ENCODE peak calls at places on chromosomes 16 and 17, in five cellular contexts. A, Z, I, U and J are unnamed samples.

GRCh38 chr17:46841561-46842379 is 9.6 kb upstream of the WNT9B start:
- DNase-seq in A (peak), Z (peak), I (no peak), U (peak), J (peak)

GRCh38 chr17:5873781-5874180 is 196.4 kb upstream of the WSCD1 start:
- DNase-seq in A (no peak), Z (no peak), I (no peak), U (no peak), J (no peak)

GRCh38 chr17:49146620-49147306 is 14.2 kb downstream of the B4GALNT2 start:
- DNase-seq in A (peak), Z (no peak), I (no peak), U (no peak), J (no peak)

GRCh38 chr17:59328534-59329095 is 2.8 kb upstream of the YPEL2 start:
- DNase-seq in A (no peak), Z (no peak), I (no peak), U (no peak), J (no peak)

GRCh38 chr17:78272181-78272913 is 40.9 kb downstream of the TMEM235 start:
- DNase-seq in A (no peak), Z (peak), I (no peak), U (peak), J (peak)

GRCh38 chr16:24118126-24118821 is 137.9 kb upstream of the CACNG3 start:
- DNase-seq in A (no peak), Z (no peak), I (no peak), U (no peak), J (no peak)

GRCh38 chr17:50707296-50708049 is at the start of gene ANKRD40:
- DNase-seq in A (peak), Z (peak), I (peak), U (peak), J (peak)

GRCh38 chr16:74029122-74029805 is 267.4 kb upstream of the PSMD7 start:
- DNase-seq in A (no peak), Z (no peak), I (no peak), U (no peak), J (no peak)

GRCh38 chr16:88651989-88652762 is 1.3 kb upstream of the CYBA start:
- DNase-seq in A (no peak), Z (no peak), I (no peak), U (no peak), J (no peak)

GRCh38 chr17:76527430-76528111 is 9.9 kb downstream of the CYGB start:
- DNase-seq in A (no peak), Z (peak), I (no peak), U (peak), J (peak)

GRCh38 chr17:77446959-77447634 is 306.3 kb downstream of the SEC14L1 start:
- DNase-seq in A (no peak), Z (no peak), I (no peak), U (no peak), J (no peak)

GRCh38 chr17:12180644-12181261 is 160.1 kb downstream of the MAP2K4 start:
- DNase-seq in A (peak), Z (peak), I (peak), U (peak), J (peak)

GRCh38 chr17:10125761-10126553 is 72.4 kb downstream of the GAS7 start:
- DNase-seq in A (no peak), Z (no peak), I (no peak), U (no peak), J (no peak)

GRCh38 chr17:10169274-10169673 is 29.1 kb downstream of the GAS7 start:
- DNase-seq in A (no peak), Z (no peak), I (no peak), U (no peak), J (no peak)

GRCh38 chr17:28046034-28046825 is 3.8 kb downstream of the NLK start:
- DNase-seq in A (no peak), Z (no peak), I (peak), U (no peak), J (no peak)

GRCh38 chr17:67076290-67076689 is 31.9 kb downstream of the CACNG1 start:
- DNase-seq in A (no peak), Z (no peak), I (no peak), U (no peak), J (no peak)

GRCh38 chr17:35773674-35774425 is 13.2 kb downstream of the C17orf50 start:
- DNase-seq in A (no peak), Z (no peak), I (no peak), U (no peak), J (no peak)

GRCh38 chr16:53126390-53126789 is 71.6 kb downstream of the CHD9 start:
- DNase-seq in A (no peak), Z (no peak), I (no peak), U (no peak), J (no peak)

GRCh38 chr16:53121666-53122065 is 66.9 kb downstream of the CHD9 start:
- DNase-seq in A (no peak), Z (no peak), I (no peak), U (no peak), J (no peak)

GRCh38 chr16:53129281-53130192 is 74.7 kb downstream of the CHD9 start:
- DNase-seq in A (no peak), Z (peak), I (no peak), U (peak), J (no peak)

GRCh38 chr16:53121043-53121442 is 66.3 kb downstream of the CHD9 start:
- DNase-seq in A (no peak), Z (no peak), I (no peak), U (no peak), J (no peak)

GRCh38 chr16:53123753-53124152 is 69.0 kb downstream of the CHD9 start:
- DNase-seq in A (no peak), Z (no peak), I (no peak), U (no peak), J (no peak)
- TF ChIP-seq USF2 in A (no peak), Z (no peak), I (no peak), U (no peak), J (no peak)

GRCh38 chr16:9525037-9525436 is 433.6 kb downstream of the HAPSTR1 start:
- DNase-seq in A (no peak), Z (no peak), I (no peak), U (no peak), J (no peak)

GRCh38 chr16:9522589-9522988 is 431.1 kb downstream of the HAPSTR1 start:
- DNase-seq in A (no peak), Z (no peak), I (no peak), U (no peak), J (no peak)

GRCh38 chr16:9523994-9524393 is 432.6 kb downstream of the HAPSTR1 start:
- DNase-seq in A (no peak), Z (no peak), I (no peak), U (no peak), J (no peak)

GRCh38 chr16:9518054-9518453 is 426.6 kb downstream of the HAPSTR1 start:
- DNase-seq in A (no peak), Z (no peak), I (no peak), U (no peak), J (no peak)

GRCh38 chr16:9521749-9522370 is 430.4 kb downstream of the HAPSTR1 start:
- DNase-seq in A (no peak), Z (no peak), I (no peak), U (no peak), J (no peak)
- TF ChIP-seq USF2 in A (no peak), Z (no peak), I (no peak), U (no peak), J (no peak)

GRCh38 chr16:66932076-66932475 is 2.1 kb downstream of the CIAO2B start:
- DNase-seq in A (no peak), Z (no peak), I (no peak), U (no peak), J (no peak)

GRCh38 chr16:66936462-66936861 is 1.1 kb downstream of the CES2 start:
- DNase-seq in A (no peak), Z (no peak), I (no peak), U (no peak), J (no peak)

GRCh38 chr16:66933776-66934137 is 445 bp downstream of the CIAO2B start:
- DNase-seq in A (peak), Z (no peak), I (no peak), U (no peak), J (no peak)

GRCh38 chr16:66935319-66936011 is at the start of gene CES2:
- DNase-seq in A (no peak), Z (no peak), I (no peak), U (peak), J (no peak)

GRCh38 chr16:66934138-66934838 is at the start of gene CIAO2B:
- DNase-seq in A (peak), Z (peak), I (peak), U (peak), J (peak)
- TF ChIP-seq USF2 in A (no peak), Z (no peak), I (no peak), U (no peak), J (no peak)

GRCh38 chr17:40323731-40324650 is 15.0 kb downstream of the RARA start:
- DNase-seq in A (no peak), Z (no peak), I (no peak), U (no peak), J (no peak)

GRCh38 chr17:40320771-40321501 is 12.0 kb downstream of the RARA start:
- DNase-seq in A (no peak), Z (no peak), I (no peak), U (no peak), J (peak)

GRCh38 chr17:40321502-40322416 is 12.8 kb downstream of the RARA start:
- DNase-seq in A (no peak), Z (no peak), I (no peak), U (no peak), J (no peak)

GRCh38 chr17:40323317-40323716 is 14.3 kb downstream of the RARA start:
- DNase-seq in A (no peak), Z (no peak), I (no peak), U (no peak), J (no peak)

DNA sequence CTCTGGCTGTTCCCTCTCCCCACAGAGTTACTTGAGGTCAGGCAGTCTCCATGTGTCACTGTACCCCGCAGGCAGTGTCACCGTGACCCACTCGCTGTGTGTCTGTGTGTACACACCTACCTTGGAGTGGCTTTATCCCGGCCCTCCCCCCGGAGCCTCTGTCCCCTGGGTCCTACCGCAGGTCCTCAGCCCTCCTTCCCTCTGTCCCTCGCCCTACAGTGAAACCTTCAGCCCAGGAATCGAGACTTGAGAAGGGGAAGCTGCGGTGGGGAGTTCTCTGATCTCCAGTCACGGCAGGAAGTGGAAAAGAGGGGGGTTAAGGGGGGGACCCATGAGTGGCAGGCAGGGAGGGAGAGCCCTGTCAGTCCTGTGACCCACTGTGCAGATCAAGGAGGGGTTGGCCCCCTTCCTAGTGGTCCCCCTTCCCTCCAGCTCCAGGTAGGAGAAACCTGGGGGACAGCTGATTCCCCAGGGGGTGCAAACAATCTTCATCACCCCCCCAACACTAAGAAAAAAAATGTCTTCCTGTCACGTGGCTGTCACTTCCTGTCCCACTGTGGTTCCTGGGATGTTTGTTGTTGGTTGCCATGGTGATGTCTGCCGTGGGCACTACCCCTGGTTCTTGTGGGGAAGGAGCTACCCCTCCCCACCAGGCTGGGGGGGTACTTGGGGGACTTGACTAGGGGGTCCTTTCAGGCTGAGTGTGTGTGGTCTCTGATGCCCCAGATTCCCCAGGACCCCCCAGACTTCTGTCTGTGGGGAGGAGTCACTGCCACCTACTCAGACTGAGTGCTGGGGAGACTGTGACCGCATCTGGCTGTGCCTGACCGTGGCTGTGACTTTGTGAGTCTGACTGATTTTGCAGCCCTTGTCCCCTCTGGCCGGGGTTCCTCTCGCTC is 13.7 kb downstream of the RARA start:
- DNase-seq in A (peak), Z (no peak), I (peak), U (peak), J (peak)
- TF ChIP-seq USF2 in A (peak), Z (peak), I (peak), U (peak), J (peak)

DNA sequence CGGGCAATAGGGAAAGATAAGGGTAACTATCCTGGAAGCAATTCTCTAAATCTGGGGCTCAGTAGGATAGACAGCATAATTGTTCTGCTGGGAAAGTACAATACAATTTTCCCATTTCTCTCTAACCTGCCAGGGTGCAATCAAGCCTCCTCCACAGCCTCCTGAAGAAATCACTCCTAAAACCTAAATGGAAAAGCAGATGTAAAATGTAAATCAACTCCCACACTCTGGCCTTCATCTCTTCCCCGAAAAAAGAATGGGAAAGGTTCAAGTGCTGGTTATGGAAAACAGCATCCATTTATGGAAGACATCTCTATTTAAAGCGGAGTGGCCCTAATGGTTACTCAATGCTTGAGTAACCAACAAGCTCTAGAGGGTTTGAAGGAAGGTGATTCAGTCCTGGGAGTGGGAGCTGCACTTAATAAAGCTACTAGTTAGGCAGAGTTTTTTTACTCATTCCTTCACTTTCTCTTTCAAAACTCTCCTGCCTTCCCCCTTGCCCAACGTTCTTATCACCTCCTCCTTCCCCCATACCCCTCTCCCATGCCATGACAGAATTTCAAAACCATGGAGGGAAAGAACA is 5.1 kb downstream of the MMD start:
- DNase-seq in A (no peak), Z (no peak), I (no peak), U (no peak), J (no peak)
- TF ChIP-seq USF2 in A (no peak), Z (no peak), I (no peak), U (no peak), J (no peak)

GRCh38 chr17:74212262-74212912 is 984 bp upstream of the TTYH2 start:
- DNase-seq in A (no peak), Z (peak), I (no peak), U (no peak), J (peak)
- TF ChIP-seq USF2 in A (no peak), Z (no peak), I (no peak), U (no peak), J (no peak)

GRCh38 chr16:57166951-57167350 is 18.9 kb downstream of the PSME3IP1 start:
- DNase-seq in A (no peak), Z (no peak), I (no peak), U (no peak), J (no peak)
- TF ChIP-seq USF2 in A (no peak), Z (no peak), I (no peak), U (no peak), J (no peak)

GRCh38 chr16:68378436-68379415 is 67.9 kb downstream of the PRMT7 start:
- DNase-seq in A (no peak), Z (no peak), I (no peak), U (no peak), J (no peak)
- TF ChIP-seq USF2 in A (no peak), Z (no peak), I (no peak), U (no peak), J (no peak)

DNA sequence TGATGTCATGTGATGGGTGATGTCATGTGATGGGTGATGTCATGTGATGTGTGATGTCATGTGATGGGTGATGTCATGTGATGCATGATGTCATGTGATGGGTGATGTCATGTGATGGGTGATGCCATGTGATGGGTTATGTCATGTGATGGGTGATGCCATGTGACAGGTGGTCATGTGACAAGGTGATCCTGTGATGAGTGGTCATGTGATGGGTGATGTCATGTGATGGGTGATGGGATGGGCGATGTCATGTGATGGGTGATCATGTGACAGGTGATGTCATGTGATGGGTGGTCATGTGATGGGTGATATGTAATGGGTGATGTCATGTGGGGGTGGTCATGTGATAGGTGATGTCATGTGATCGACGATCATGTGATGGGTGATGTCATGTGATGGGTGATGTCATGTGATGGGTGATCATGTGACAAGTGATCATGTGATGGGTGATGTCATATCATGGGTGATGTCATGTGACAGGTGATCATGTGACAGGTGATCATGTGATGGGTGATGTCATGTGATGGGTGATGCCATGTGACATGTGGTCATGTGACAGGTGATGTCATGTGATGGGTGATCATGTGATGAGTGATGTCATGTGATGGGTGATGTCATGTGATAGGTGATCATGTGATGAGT is 17.2 kb downstream of the CD300LB start:
- DNase-seq in A (peak), Z (no peak), I (peak), U (no peak), J (peak)
- TF ChIP-seq USF2 in A (peak), Z (peak), I (peak), U (peak), J (peak)